ENCODE peak calls at places on chromosomes 2 and 18, in five cellular contexts. One of them, this sample, is unnamed.

GRCh38 chr2:172253190-172254052 is 150.7 kb upstream of the DLX2 start:
- DNase-seq in HepG2: peak; percentile 91
- DNase-seq in GM12878: no peak
- DNase-seq in K562: peak; percentile 68
- DNase-seq in HCT116: peak; percentile 100
- DNase-seq in this sample: no peak

GRCh38 chr2:19835818-19836281 is 65.9 kb downstream of the TTC32 start:
- DNase-seq in K562: no peak
- DNase-seq in GM12878: no peak
- DNase-seq in HCT116: no peak
- DNase-seq in HepG2: no peak
- DNase-seq in this sample: no peak

GRCh38 chr18:61609131-61609530 is 275.9 kb downstream of the CDH20 start:
- DNase-seq in HCT116: no peak
- DNase-seq in K562: no peak
- DNase-seq in GM12878: no peak
- DNase-seq in HepG2: no peak
- DNase-seq in this sample: no peak

GRCh38 chr18:2894131-2894840 is 47.5 kb downstream of the EMILIN2 start:
- DNase-seq in HepG2: peak; percentile 62
- DNase-seq in HCT116: no peak
- DNase-seq in GM12878: no peak
- DNase-seq in K562: peak; percentile 85
- DNase-seq in this sample: no peak

GRCh38 chr2:221060335-221060734 is 511.8 kb downstream of the EPHA4 start:
- DNase-seq in K562: no peak
- DNase-seq in GM12878: no peak
- DNase-seq in HepG2: no peak
- DNase-seq in HCT116: no peak
- DNase-seq in this sample: no peak

GRCh38 chr18:48924621-48925601 is 25.9 kb downstream of the SMAD7 start:
- DNase-seq in K562: peak; percentile 54
- DNase-seq in HCT116: no peak
- DNase-seq in GM12878: no peak
- DNase-seq in HepG2: no peak
- DNase-seq in this sample: no peak

GRCh38 chr18:41073372-41073954 is 881.6 kb upstream of the PIK3C3 start:
- DNase-seq in HCT116: no peak
- DNase-seq in HepG2: no peak
- DNase-seq in GM12878: no peak
- DNase-seq in K562: no peak
- DNase-seq in this sample: no peak

GRCh38 chr2:64338910-64339500 is 115.0 kb upstream of the LGALSL start:
- DNase-seq in GM12878: no peak
- DNase-seq in HepG2: no peak
- DNase-seq in HCT116: no peak
- DNase-seq in K562: no peak
- DNase-seq in this sample: no peak

GRCh38 chr2:239339726-239340654 is 60.8 kb downstream of the HDAC4 start:
- DNase-seq in HepG2: no peak
- DNase-seq in K562: no peak
- DNase-seq in HCT116: no peak
- DNase-seq in GM12878: peak; percentile 13
- DNase-seq in this sample: no peak

GRCh38 chr2:57877811-57878572 is 168.6 kb upstream of the VRK2 start:
- DNase-seq in HCT116: no peak
- DNase-seq in K562: no peak
- DNase-seq in HepG2: no peak
- DNase-seq in GM12878: no peak
- DNase-seq in this sample: no peak

GRCh38 chr2:17588031-17588430 is 47.5 kb downstream of the VSNL1 start:
- DNase-seq in HCT116: no peak
- DNase-seq in GM12878: no peak
- DNase-seq in HepG2: no peak
- DNase-seq in K562: no peak
- DNase-seq in this sample: no peak

GRCh38 chr2:128408349-128409305 is 90.0 kb upstream of the HS6ST1 start:
- DNase-seq in HCT116: no peak
- DNase-seq in GM12878: no peak
- DNase-seq in K562: no peak
- DNase-seq in HepG2: no peak
- DNase-seq in this sample: no peak

GRCh38 chr18:22639026-22639463 is 221.3 kb upstream of the CTAGE1 start:
- DNase-seq in GM12878: no peak
- DNase-seq in HepG2: no peak
- DNase-seq in HCT116: no peak
- DNase-seq in K562: no peak
- DNase-seq in this sample: no peak

GRCh38 chr18:70151554-70152130 is 53.8 kb downstream of the RTTN start:
- DNase-seq in K562: peak; percentile 47
- DNase-seq in HCT116: no peak
- DNase-seq in GM12878: no peak
- DNase-seq in HepG2: no peak
- DNase-seq in this sample: no peak

GRCh38 chr2:172148246-172148645 is 45.5 kb upstream of the DLX2 start:
- DNase-seq in HepG2: no peak
- DNase-seq in GM12878: no peak
- DNase-seq in K562: no peak
- DNase-seq in HCT116: no peak
- DNase-seq in this sample: no peak

GRCh38 chr2:10880586-10881321 is 31.0 kb upstream of the KCNF1 start:
- DNase-seq in HCT116: no peak
- DNase-seq in GM12878: no peak
- DNase-seq in HepG2: no peak
- DNase-seq in K562: no peak
- DNase-seq in this sample: no peak

GRCh38 chr2:151614606-151615306 is 119.5 kb downstream of the NEB start:
- DNase-seq in HepG2: no peak
- DNase-seq in GM12878: no peak
- DNase-seq in HCT116: no peak
- DNase-seq in K562: peak; percentile 20
- DNase-seq in this sample: no peak

GRCh38 chr2:54459037-54459441 is 2.9 kb downstream of the SPTBN1 start:
- DNase-seq in HepG2: no peak
- DNase-seq in HCT116: no peak
- DNase-seq in GM12878: no peak
- DNase-seq in K562: no peak
- DNase-seq in this sample: no peak

GRCh38 chr2:148604927-148605326 is 39.6 kb upstream of the EPC2 start:
- DNase-seq in GM12878: no peak
- DNase-seq in HCT116: no peak
- DNase-seq in K562: no peak
- DNase-seq in HepG2: no peak
- DNase-seq in this sample: no peak

GRCh38 chr18:77105021-77105420 is 27.6 kb downstream of the MBP start:
- DNase-seq in HepG2: no peak
- DNase-seq in GM12878: no peak
- DNase-seq in HCT116: no peak
- DNase-seq in K562: no peak
- DNase-seq in this sample: no peak

GRCh38 chr18:78525364-78526111 is 454.1 kb upstream of the SALL3 start:
- DNase-seq in HepG2: no peak
- DNase-seq in K562: no peak
- DNase-seq in HCT116: no peak
- DNase-seq in GM12878: no peak
- DNase-seq in this sample: no peak

GRCh38 chr2:627926-628560 is 49.2 kb downstream of the TMEM18 start:
- DNase-seq in HCT116: no peak
- DNase-seq in K562: no peak
- DNase-seq in HepG2: no peak
- DNase-seq in GM12878: no peak
- DNase-seq in this sample: peak; percentile 23

GRCh38 chr18:50468802-50469201 is 91.1 kb upstream of the MAPK4 start:
- DNase-seq in HepG2: no peak
- DNase-seq in GM12878: no peak
- DNase-seq in HCT116: no peak
- DNase-seq in K562: no peak
- DNase-seq in this sample: no peak

GRCh38 chr18:59155140-59155539 is 15.5 kb downstream of the SEC11C start:
- DNase-seq in HCT116: no peak
- DNase-seq in HepG2: no peak
- DNase-seq in K562: no peak
- DNase-seq in GM12878: no peak
- DNase-seq in this sample: no peak

GRCh38 chr2:218448934-218449333 is 30.0 kb downstream of the VIL1 start:
- DNase-seq in HepG2: peak; percentile 86
- DNase-seq in GM12878: no peak
- DNase-seq in K562: peak; percentile 22
- DNase-seq in HCT116: no peak
- DNase-seq in this sample: no peak

GRCh38 chr2:107132141-107132540 is 246.2 kb upstream of the ST6GAL2 start:
- DNase-seq in HCT116: no peak
- DNase-seq in K562: no peak
- DNase-seq in GM12878: no peak
- DNase-seq in HepG2: no peak
- DNase-seq in this sample: no peak

GRCh38 chr2:217538719-217539118 is 464.1 kb downstream of the TNS1 start:
- DNase-seq in HepG2: no peak
- DNase-seq in K562: no peak
- DNase-seq in GM12878: no peak
- DNase-seq in HCT116: no peak
- DNase-seq in this sample: no peak

GRCh38 chr2:218368621-218369153 is 12.0 kb downstream of the CATIP start:
- DNase-seq in HepG2: no peak
- DNase-seq in GM12878: no peak
- DNase-seq in HCT116: no peak
- DNase-seq in K562: peak; percentile 31
- DNase-seq in this sample: no peak

GRCh38 chr18:4384932-4385331 is 70.2 kb downstream of the DLGAP1 start:
- DNase-seq in GM12878: no peak
- DNase-seq in HepG2: no peak
- DNase-seq in K562: no peak
- DNase-seq in HCT116: no peak
- DNase-seq in this sample: no peak

GRCh38 chr2:77228379-77228778 is 293.8 kb downstream of the LRRTM4 start:
- DNase-seq in GM12878: no peak
- DNase-seq in HepG2: no peak
- DNase-seq in HCT116: no peak
- DNase-seq in K562: peak; percentile 2
- DNase-seq in this sample: no peak

GRCh38 chr2:136378712-136379595 is 261.0 kb upstream of the CXCR4 start:
- DNase-seq in HepG2: peak; percentile 35
- DNase-seq in HCT116: peak; percentile 39
- DNase-seq in GM12878: no peak
- DNase-seq in K562: peak; percentile 50
- DNase-seq in this sample: peak; percentile 31

DNA sequence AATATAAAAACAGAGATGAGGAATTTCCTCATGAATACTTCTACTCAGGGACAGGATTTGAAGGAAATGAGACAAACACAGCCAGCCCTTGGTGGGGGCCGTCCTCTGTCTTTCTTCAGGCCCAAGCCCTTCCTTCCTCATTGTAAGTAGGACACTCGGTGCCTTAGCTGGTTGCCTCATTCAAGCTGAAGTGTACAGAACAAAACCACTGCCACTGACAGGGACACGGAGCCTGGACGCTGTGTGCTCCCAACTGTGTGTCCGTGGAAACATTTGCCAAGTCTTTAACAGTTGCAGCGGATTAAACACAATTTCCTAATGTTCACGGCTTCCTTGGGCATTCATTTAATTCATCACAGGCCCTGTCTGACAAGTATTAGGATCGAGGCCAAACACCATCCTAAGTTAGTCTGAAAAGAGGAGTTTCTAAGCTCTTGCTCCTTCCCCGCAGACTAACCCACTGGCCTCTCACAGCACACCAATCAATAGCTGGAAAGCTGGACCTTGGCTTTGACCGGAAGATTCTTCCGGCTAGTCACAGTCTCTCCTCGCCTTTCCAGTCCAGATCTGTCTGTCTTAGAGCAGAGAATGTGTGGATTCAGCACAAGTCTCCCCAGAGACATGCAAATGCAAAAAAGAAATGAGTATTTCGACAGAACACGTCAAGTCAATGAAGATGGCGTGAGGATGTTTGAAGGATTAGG is 68.7 kb upstream of the ACSL3 start:
- DNase-seq in HCT116: no peak
- DNase-seq in HepG2: no peak
- DNase-seq in GM12878: no peak
- DNase-seq in K562: no peak
- DNase-seq in this sample: no peak
- H3K4me2 ChIP-seq in HCT116: no peak overlapping the region
- H3K4me2 ChIP-seq in HepG2: peak overlapping the region; percentile 5
- H3K4me2 ChIP-seq in GM12878: no peak overlapping the region
- H3K4me2 ChIP-seq in K562: no peak overlapping the region
- H3K4me2 ChIP-seq in this sample: no peak overlapping the region

DNA sequence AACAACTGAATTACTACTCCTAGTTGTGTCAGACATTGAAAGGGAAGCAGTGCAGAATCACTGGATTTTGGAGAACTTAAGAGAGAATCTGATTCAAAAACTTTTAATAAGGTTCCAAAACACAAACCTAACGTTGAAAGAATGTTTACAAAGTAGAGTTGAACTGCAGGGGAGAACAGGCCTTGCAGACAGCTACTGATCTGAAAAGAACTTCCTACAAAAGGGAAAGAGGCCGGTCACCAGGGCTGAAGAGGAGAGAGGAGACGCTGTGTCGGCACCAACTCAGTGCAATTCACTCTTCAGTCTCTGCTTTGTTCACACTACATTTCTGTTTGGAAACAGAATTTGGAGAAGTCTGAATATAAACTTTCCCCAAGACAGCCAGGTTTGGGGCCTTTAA is 124.0 kb downstream of the GAREM1 start:
- DNase-seq in GM12878: no peak
- DNase-seq in K562: no peak
- DNase-seq in HepG2: no peak
- DNase-seq in HCT116: no peak
- DNase-seq in this sample: no peak
- TF ChIP-seq SRF in GM12878: no peak
- TF ChIP-seq SRF in K562: no peak
- TF ChIP-seq SRF in HepG2: no peak
- TF ChIP-seq SRF in HCT116: no peak
- TF ChIP-seq SRF in this sample: no peak

GRCh38 chr2:237865623-237866041 is 6.2 kb downstream of the RAMP1 start:
- DNase-seq in HepG2: no peak
- DNase-seq in K562: no peak
- DNase-seq in GM12878: no peak
- DNase-seq in HCT116: no peak
- DNase-seq in this sample: no peak

GRCh38 chr2:237867465-237867864 is 8.0 kb downstream of the RAMP1 start:
- DNase-seq in HepG2: no peak
- DNase-seq in GM12878: no peak
- DNase-seq in HCT116: no peak
- DNase-seq in K562: no peak
- DNase-seq in this sample: no peak

GRCh38 chr2:237864940-237865622 is 5.7 kb downstream of the RAMP1 start:
- DNase-seq in HCT116: no peak
- DNase-seq in K562: no peak
- DNase-seq in HepG2: no peak
- DNase-seq in GM12878: no peak
- DNase-seq in this sample: no peak

GRCh38 chr2:237864030-237864931 is 4.9 kb downstream of the RAMP1 start:
- DNase-seq in HCT116: no peak
- DNase-seq in K562: no peak
- DNase-seq in GM12878: no peak
- DNase-seq in HepG2: no peak
- DNase-seq in this sample: no peak

GRCh38 chr2:237866119-237866621 is 6.7 kb downstream of the RAMP1 start:
- DNase-seq in HCT116: no peak
- DNase-seq in HepG2: no peak
- DNase-seq in GM12878: no peak
- DNase-seq in K562: no peak
- DNase-seq in this sample: no peak
- H3K4me2 ChIP-seq in HCT116: peak overlapping the region; percentile 79
- H3K4me2 ChIP-seq in HepG2: no peak overlapping the region
- H3K4me2 ChIP-seq in GM12878: no peak overlapping the region
- H3K4me2 ChIP-seq in K562: no peak overlapping the region
- H3K4me2 ChIP-seq in this sample: no peak overlapping the region

GRCh38 chr2:33342705-33343104 is 133.7 kb upstream of the RASGRP3 start:
- DNase-seq in GM12878: no peak
- DNase-seq in HepG2: no peak
- DNase-seq in K562: no peak
- DNase-seq in HCT116: no peak
- DNase-seq in this sample: no peak
- TF ChIP-seq SRF in GM12878: no peak
- TF ChIP-seq SRF in HepG2: no peak
- TF ChIP-seq SRF in K562: no peak
- TF ChIP-seq SRF in HCT116: no peak
- TF ChIP-seq SRF in this sample: no peak

This sample was measured in H1.